ENCODE peak calls at places on chromosomes 6 and 20, in six cellular contexts. Y is CD4-positive, alpha-beta memory T cell; V is mammary epithelial cell; G is brain microvascular endothelial cell; R is upper lobe of right lung; X is ovary. H is an unnamed sample.

GRCh38 chr20:63635431-63636141 is 8.7 kb upstream of the GMEB2 start:
- DNase-seq in R (peak; percentile 73), G (no peak), Y (peak; percentile 88), V (no peak), X (no peak), H (peak; percentile 76)

GRCh38 chr6:43521836-43522235 is 4.9 kb downstream of the POLR1C start:
- DNase-seq in R (no peak), Y (no peak), V (no peak), G (no peak), X (no peak), H (no peak)

GRCh38 chr20:59222239-59222981 is 58.8 kb downstream of the ZNF831 start:
- DNase-seq in X (peak; percentile 75), G (peak; percentile 57), Y (peak; percentile 77), V (peak; percentile 39), R (peak; percentile 87), H (peak; percentile 49)

GRCh38 chr6:124679392-124679791 is 282.8 kb upstream of the RNF217 start:
- DNase-seq in X (no peak), G (no peak), V (peak; percentile 78), Y (no peak), R (no peak), H (no peak)

GRCh38 chr6:39440039-39440426 is 117.5 kb upstream of the KCNK16 start:
- DNase-seq in V (peak; percentile 16), G (peak; percentile 24), R (no peak), X (no peak), Y (no peak), H (no peak)

GRCh38 chr6:7411328-7411727 is 21.7 kb downstream of the RIOK1 start:
- DNase-seq in X (no peak), V (no peak), R (no peak), Y (no peak), G (no peak), H (no peak)

GRCh38 chr6:144635051-144635450 is 349.9 kb downstream of the UTRN start:
- DNase-seq in G (no peak), V (no peak), Y (no peak), X (no peak), R (no peak), H (no peak)

GRCh38 chr6:30143780-30144179 is 7.8 kb downstream of the TRIM40 start:
- DNase-seq in Y (no peak), X (no peak), V (no peak), G (no peak), R (no peak), H (no peak)

GRCh38 chr20:38635721-38636285 is 34.2 kb downstream of the ARHGAP40 start:
- DNase-seq in X (no peak), Y (no peak), G (peak; percentile 51), R (no peak), V (peak; percentile 60), H (no peak)

DNA sequence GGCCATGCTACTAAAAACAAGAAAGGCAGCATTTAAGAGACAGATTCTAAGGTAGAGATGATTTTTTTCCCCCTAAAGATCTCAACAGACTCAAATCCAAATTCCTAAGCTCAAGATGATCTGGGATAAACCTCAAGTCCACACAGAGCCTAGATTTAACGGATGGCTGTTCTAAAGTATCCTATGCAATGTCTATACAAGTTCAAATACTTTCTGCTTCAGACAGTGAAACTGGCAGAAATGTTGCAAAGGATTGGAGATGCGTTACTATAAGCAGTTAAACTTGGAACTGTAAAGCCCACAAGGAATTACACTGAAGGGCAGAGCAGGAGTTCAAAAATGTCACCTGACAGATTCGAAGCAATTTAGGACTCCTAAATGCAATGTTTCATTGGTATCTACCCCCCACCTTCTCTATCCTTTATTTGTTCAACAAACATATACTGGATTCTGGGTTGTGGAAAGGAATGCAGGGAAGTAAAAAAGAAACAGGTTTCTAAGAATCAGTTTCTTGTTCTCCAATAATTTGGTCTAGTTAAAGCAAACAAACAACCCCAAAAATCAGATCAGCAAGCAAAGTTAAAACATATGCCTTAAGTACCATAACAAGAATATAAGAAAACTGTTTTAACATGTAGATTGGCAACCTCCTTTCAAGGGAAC is 1.6 kb downstream of the DNAAF9 start:
- DNase-seq in R (no peak), Y (no peak), V (peak; percentile 1), G (no peak), X (no peak), H (no peak)
- H3K4me3 ChIP-seq in R (peak overlapping the region; percentile 77), Y (no peak overlapping the region), V (peak overlapping the region; percentile 87), G (peak overlapping the region; percentile 84), X (peak overlapping the region; percentile 82), H (no peak overlapping the region)

DNA sequence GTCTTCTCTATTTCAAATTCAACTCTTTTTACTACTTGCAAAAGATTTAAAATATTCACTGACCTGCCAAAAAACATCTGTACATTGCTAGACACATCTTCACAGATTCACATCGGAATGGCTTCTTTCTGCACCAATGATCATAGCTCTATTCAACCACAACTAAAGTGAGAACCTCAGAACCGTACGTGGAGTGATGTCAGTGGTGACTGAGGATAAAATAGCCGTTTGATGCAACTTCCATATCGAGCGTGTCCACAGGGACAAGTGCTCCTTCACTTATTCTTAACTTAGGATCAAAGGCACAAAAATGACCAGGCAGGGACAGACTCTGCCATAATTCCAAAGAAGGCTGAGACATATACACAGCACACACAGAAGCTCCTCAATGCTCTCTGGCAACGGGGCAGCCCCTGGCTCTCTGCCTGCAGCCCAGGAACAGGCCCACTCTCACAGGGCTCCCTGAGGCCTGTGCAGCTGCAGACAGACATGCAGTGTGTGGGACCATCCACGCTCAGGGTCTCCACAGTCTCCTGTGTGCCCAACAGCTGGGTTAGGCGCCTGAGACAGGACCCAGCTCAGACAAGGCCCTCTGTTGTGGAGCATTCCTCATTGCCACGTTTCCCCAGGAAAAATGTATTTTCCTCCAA is 22.8 kb downstream of the FYN start:
- DNase-seq in R (no peak), Y (no peak), X (no peak), G (no peak), V (no peak), H (no peak)
- H3K4me3 ChIP-seq in R (no peak overlapping the region), Y (no peak overlapping the region), X (no peak overlapping the region), G (no peak overlapping the region), V (no peak overlapping the region), H (no peak overlapping the region)

DNA sequence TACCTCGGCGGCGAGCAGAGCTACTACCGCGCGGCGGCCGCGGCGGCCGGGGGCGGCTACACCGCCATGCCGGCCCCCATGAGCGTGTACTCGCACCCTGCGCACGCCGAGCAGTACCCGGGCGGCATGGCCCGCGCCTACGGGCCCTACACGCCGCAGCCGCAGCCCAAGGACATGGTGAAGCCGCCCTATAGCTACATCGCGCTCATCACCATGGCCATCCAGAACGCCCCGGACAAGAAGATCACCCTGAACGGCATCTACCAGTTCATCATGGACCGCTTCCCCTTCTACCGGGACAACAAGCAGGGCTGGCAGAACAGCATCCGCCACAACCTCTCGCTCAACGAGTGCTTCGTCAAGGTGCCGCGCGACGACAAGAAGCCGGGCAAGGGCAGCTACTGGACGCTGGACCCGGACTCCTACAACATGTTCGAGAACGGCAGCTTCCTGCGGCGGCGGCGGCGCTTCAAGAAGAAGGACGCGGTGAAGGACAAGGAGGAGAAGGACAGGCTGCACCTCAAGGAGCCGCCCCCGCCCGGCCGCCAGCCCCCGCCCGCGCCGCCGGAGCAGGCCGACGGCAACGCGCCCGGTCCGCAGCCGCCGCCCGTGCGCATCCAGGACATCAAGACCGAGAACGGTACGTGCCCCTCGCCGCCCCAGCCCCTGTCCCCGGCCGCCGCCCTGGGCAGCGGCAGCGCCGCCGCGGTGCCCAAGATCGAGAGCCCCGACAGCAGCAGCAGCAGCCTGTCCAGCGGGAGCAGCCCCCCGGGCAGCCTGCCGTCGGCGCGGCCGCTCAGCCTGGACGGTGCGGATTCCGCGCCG is 994 bp downstream of the FOXC1 start:
- DNase-seq in R (no peak), X (peak; percentile 54), V (peak; percentile 54), Y (no peak), G (no peak), H (no peak)
- H3K4me3 ChIP-seq in R (peak overlapping the region; percentile 51), X (peak overlapping the region; percentile 57), V (peak overlapping the region; percentile 66), Y (peak overlapping the region; percentile 49), G (peak overlapping the region; percentile 59), H (peak overlapping the region; percentile 22)

GRCh38 chr6:13014551-13015378 is 298.2 kb downstream of the PHACTR1 start:
- DNase-seq in G (no peak), V (no peak), X (no peak), Y (no peak), R (peak; percentile 73), H (no peak)
- H3K4me3 ChIP-seq in G (no peak overlapping the region), V (no peak overlapping the region), X (no peak overlapping the region), Y (no peak overlapping the region), R (peak overlapping the region; percentile 58), H (no peak overlapping the region)

DNA sequence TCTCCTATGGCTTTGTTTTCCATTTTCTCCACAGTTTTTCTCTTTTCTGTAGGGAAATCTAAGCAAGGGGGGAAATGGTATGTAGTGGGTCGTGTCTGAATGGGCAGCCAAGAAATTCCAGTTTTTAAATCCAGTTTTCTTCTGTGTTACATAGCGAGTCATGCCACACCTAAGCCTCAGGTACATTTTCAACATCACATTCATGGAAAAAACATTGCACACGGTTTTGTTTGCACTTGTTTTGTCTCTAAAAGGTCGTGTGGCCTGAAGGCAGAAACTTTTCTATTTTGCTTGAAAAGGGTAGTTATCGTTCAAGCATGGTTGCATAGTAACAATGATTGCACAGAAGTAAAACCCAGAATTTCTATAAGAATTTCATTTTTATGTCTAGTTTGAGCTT is 70.5 kb downstream of the MOXD1 start:
- DNase-seq in R (no peak), G (no peak), X (no peak), V (peak; percentile 58), Y (no peak), H (no peak)
- H3K4me3 ChIP-seq in R (no peak overlapping the region), G (no peak overlapping the region), X (no peak overlapping the region), V (no peak overlapping the region), Y (no peak overlapping the region), H (no peak overlapping the region)

GRCh38 chr6:162857321-162857720 is 129.5 kb downstream of the PACRG start:
- DNase-seq in R (no peak), X (no peak), Y (no peak), G (no peak), V (no peak), H (no peak)
- H3K4me3 ChIP-seq in R (peak overlapping the region; percentile 21), X (no peak overlapping the region), Y (no peak overlapping the region), G (peak overlapping the region; percentile 28), V (no peak overlapping the region), H (no peak overlapping the region)